ENCODE peak calls at places on chromosomes 16 and 17, in eight cellular contexts. Z is GDM1; M is GM19239; S is stimulated activated naive CD4-positive, alpha-beta T cell treated with Interleukin-2 at 50 U/mL for 16 hours; J is NCI-H2029; T is activated CD4-positive, alpha-beta T cell treated with anti-CD3 and anti-CD28 coated beads, Interleukin-2, amount 10 ng/mL, durations not matched to agents 7 days and 5 days; K is stimulated activated naive B cell treated with anti-CD40 and anti-IgM and Interleukin-4, amounts not matched to agents 10 μg/mL and 1 μg/mL and 100 μg/mL, for 72 hours; Q is A549. P is an unnamed sample.

GRCh38 chr17:29048440-29049360 is 5.8 kb downstream of the PIPOX start:
- DNase-seq in Z (no peak), M (no peak), S (no peak), J (no peak), T (no peak), K (no peak), Q (no peak), P (no peak)

GRCh38 chr17:16987830-16988601 is 16.1 kb upstream of the TNFRSF13B start:
- DNase-seq in Z (peak), M (peak), S (peak), J (no peak), T (peak), K (peak), Q (peak), P (no peak)

GRCh38 chr17:65666869-65667268 is 105.4 kb upstream of the AXIN2 start:
- DNase-seq in Z (no peak), M (no peak), S (no peak), J (no peak), T (no peak), K (no peak), Q (no peak), P (no peak)

GRCh38 chr17:30278032-30278431 is 13.7 kb downstream of the BLMH start:
- DNase-seq in Z (peak), M (no peak), S (no peak), J (no peak), T (no peak), K (no peak), Q (peak), P (no peak)

GRCh38 chr17:48469227-48469626 is 39.2 kb upstream of the SKAP1 start:
- DNase-seq in Z (no peak), M (no peak), S (no peak), J (no peak), T (no peak), K (no peak), Q (no peak), P (no peak)

GRCh38 chr17:17876959-17877547 is 40.3 kb upstream of the SREBF1 start:
- DNase-seq in Z (no peak), M (no peak), S (no peak), J (no peak), T (no peak), K (no peak), Q (no peak), P (peak)

GRCh38 chr17:50939795-50940684 is 73.9 kb upstream of the TOB1 start:
- DNase-seq in Z (no peak), M (no peak), S (no peak), J (no peak), T (no peak), K (no peak), Q (no peak), P (no peak)

GRCh38 chr17:62966426-62967110 is 533 bp downstream of the TANC2 start:
- DNase-seq in Z (no peak), M (peak), S (peak), J (no peak), T (peak), K (no peak), Q (peak), P (no peak)

GRCh38 chr17:40035162-40035559 is 19.0 kb downstream of the MED24 start:
- DNase-seq in Z (no peak), M (no peak), S (no peak), J (no peak), T (no peak), K (no peak), Q (peak), P (no peak)

GRCh38 chr17:58215685-58216084 is 3.4 kb downstream of the MKS1 start:
- DNase-seq in Z (no peak), M (no peak), S (no peak), J (no peak), T (no peak), K (no peak), Q (peak), P (no peak)

GRCh38 chr16:56348168-56349085 is 76.9 kb downstream of the AMFR start:
- DNase-seq in Z (no peak), M (no peak), S (no peak), J (no peak), T (no peak), K (no peak), Q (no peak), P (no peak)

P was measured in LNCaP clone FGC.